ENCODE peak calls at places on chromosomes 16 and 17, in nine cellular contexts. I is coronary artery, G is ovary, R is adrenal gland, H is OCI-LY7, K is neural progenitor cell, D is right lobe of liver, M is astrocyte of the spinal cord, W is thoracic aorta. T is an unnamed sample.

GRCh38 chr17:44220211-44221071 is 966 bp upstream of the UBTF start:
- DNase-seq in I (no peak), G (peak), R (peak), H (peak), K (peak), D (peak), M (peak), W (no peak), T (peak)

GRCh38 chr17:12282056-12282455 is 261.4 kb downstream of the MAP2K4 start:
- DNase-seq in I (no peak), G (no peak), R (no peak), H (no peak), K (no peak), D (no peak), M (peak), W (no peak), T (no peak)

GRCh38 chr17:78358538-78359215 is 1.2 kb downstream of the SOCS3 start:
- DNase-seq in I (no peak), G (no peak), R (no peak), H (no peak), K (peak), D (no peak), M (peak), W (no peak), T (peak)

GRCh38 chr17:7380321-7380720 is 568 bp upstream of the TNK1 start:
- DNase-seq in I (no peak), G (peak), R (peak), H (no peak), K (no peak), D (peak), M (no peak), W (no peak), T (peak)

GRCh38 chr17:362721-363120 is 10.1 kb upstream of the RPH3AL start:
- DNase-seq in I (no peak), G (no peak), R (no peak), H (no peak), K (no peak), D (no peak), M (no peak), W (no peak), T (no peak)

GRCh38 chr16:10609410-10609774 is 29.0 kb upstream of the EMP2 start:
- DNase-seq in I (no peak), G (no peak), R (no peak), H (no peak), K (no peak), D (no peak), M (peak), W (no peak), T (peak)

GRCh38 chr16:82639666-82640336 is 13.0 kb downstream of the CDH13 start:
- DNase-seq in I (no peak), G (no peak), R (peak), H (peak), K (peak), D (peak), M (peak), W (no peak), T (peak)

GRCh38 chr17:20935740-20936139 is 107.1 kb downstream of the USP22 start:
- DNase-seq in I (no peak), G (no peak), R (no peak), H (no peak), K (no peak), D (no peak), M (peak), W (no peak), T (peak)

GRCh38 chr16:78740269-78740668 is 640.8 kb downstream of the WWOX start:
- DNase-seq in I (no peak), G (no peak), R (no peak), H (no peak), K (no peak), D (peak), M (no peak), W (no peak), T (no peak)

GRCh38 chr17:34711646-34712045 is 132.3 kb downstream of the TMEM132E start:
- DNase-seq in I (no peak), G (no peak), R (no peak), H (no peak), K (no peak), D (no peak), M (no peak), W (no peak), T (no peak)

GRCh38 chr16:4070936-4071335 is 45.3 kb downstream of the ADCY9 start:
- DNase-seq in I (no peak), G (no peak), R (no peak), H (no peak), K (no peak), D (no peak), M (no peak), W (no peak), T (no peak)

GRCh38 chr16:57111420-57111819 is 19.0 kb downstream of the CPNE2 start:
- DNase-seq in I (no peak), G (no peak), R (no peak), H (no peak), K (no peak), D (no peak), M (no peak), W (no peak), T (no peak)
- TF ChIP-seq CTCF in I (no peak), G (no peak), R (no peak), H (no peak), K (no peak), D (no peak), M (no peak), W (no peak), T (no peak)

GRCh38 chr16:69448470-69449193 is 24.2 kb downstream of the CYB5B start:
- DNase-seq in I (no peak), G (no peak), R (no peak), H (no peak), K (no peak), D (no peak), M (peak), W (no peak), T (no peak)
- H3K4me3 ChIP-seq in I (no peak), G (no peak), R (peak), H (no peak), K (no peak), D (no peak), M (no peak), W (no peak), T (no peak)

GRCh38 chr17:48954300-48954755 is 9.7 kb upstream of the SNF8 start:
- DNase-seq in I (no peak), G (no peak), R (no peak), H (peak), K (peak), D (no peak), M (peak), W (no peak), T (peak)
- TF ChIP-seq CTCF in I (no peak), G (no peak), R (no peak), H (peak), K (peak), D (no peak), M (peak), W (no peak), T (peak)

DNA sequence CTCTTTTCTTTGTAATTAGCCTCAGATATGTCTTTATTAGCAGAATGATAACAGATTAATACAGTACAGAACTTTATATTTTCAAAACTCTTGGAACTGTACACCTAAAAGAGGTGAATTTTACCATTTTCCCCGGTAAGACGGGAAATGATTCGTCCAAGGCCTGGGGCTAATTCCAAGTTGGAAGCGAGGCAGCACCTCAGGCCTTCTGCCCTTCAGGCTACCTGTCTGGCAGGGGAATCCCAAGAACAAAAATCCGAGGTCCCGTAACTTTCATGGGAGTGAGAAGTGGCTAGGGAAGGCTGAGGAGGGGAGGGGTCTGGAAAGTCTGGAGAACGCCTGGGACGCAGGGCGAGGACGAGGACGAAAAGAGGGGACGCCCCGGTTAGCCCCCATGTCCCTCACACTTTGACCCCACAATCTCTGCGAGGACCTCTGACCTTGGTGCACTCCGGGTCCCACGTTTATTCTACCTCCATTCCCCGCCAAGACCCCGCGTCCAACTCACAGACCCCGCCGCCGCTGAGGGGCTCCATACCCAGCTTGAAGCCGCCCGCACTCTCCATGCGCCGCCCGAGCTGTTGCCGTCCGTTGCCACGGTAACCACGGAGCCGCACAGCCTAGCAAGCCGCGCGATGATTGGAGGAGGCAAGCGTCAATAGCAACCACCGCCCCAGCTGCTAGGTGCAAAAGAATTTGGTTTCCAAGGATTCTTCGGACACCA is at the start of gene HYDIN:
- DNase-seq in I (no peak), G (peak), R (peak), H (no peak), K (peak), D (peak), M (peak), W (no peak), T (peak)
- H3K4me3 ChIP-seq in I (no peak), G (no peak), R (peak), H (no peak), K (peak), D (no peak), M (peak), W (no peak), T (peak)

GRCh38 chr17:17928422-17929386 is 43.5 kb downstream of the TOM1L2 start:
- DNase-seq in I (no peak), G (no peak), R (no peak), H (no peak), K (no peak), D (no peak), M (no peak), W (no peak), T (no peak)

GRCh38 chr17:17926840-17927449 is 45.3 kb downstream of the TOM1L2 start:
- DNase-seq in I (no peak), G (no peak), R (no peak), H (no peak), K (no peak), D (no peak), M (no peak), W (no peak), T (no peak)

GRCh38 chr17:17930674-17931073 is 41.5 kb downstream of the TOM1L2 start:
- DNase-seq in I (no peak), G (no peak), R (no peak), H (no peak), K (no peak), D (no peak), M (no peak), W (no peak), T (no peak)

GRCh38 chr17:17931159-17931558 is 41.0 kb downstream of the TOM1L2 start:
- DNase-seq in I (no peak), G (no peak), R (no peak), H (no peak), K (no peak), D (no peak), M (no peak), W (no peak), T (no peak)

GRCh38 chr17:17929655-17930380 is 42.4 kb downstream of the TOM1L2 start:
- DNase-seq in I (no peak), G (no peak), R (no peak), H (no peak), K (no peak), D (no peak), M (no peak), W (no peak), T (peak)
- TF ChIP-seq CTCF in I (no peak), G (no peak), R (no peak), H (no peak), K (no peak), D (no peak), M (no peak), W (no peak), T (no peak)

DNA sequence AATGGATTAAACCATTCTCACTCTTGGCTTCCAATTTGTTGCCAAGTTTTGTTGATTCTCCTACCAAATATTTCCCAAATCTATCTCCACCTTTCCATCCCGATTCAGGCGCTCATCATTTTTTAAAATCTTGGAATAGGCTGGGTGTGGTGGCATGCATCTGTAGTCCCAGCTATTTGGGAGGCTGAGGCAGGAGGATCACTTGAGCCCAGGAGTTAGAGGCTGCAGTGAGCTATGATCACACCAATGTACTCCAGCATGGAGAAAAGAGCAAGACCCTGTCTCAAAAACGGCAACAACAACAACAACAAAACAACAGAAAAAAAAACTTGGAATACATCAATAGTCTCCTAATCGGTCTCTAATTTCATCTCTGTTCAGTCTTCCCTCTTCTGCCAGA is 902 bp upstream of the NKIRAS2 start:
- DNase-seq in I (no peak), G (no peak), R (no peak), H (no peak), K (no peak), D (no peak), M (no peak), W (no peak), T (no peak)
- H3K4me3 ChIP-seq in I (no peak), G (no peak), R (no peak), H (no peak), K (no peak), D (no peak), M (no peak), W (no peak), T (no peak)

T was measured in epithelial cell of esophagus.